ENCODE peak calls at places on chromosomes 12 and 14, in ten cellular contexts. R is mucosa of descending colon; X is Panc1; W is lung microvascular endothelial cell; B is fibroblast of mammary gland; H is EL; U is CD4-positive, alpha-beta T cell; F is T-helper 9 cell; M is NCI-H2081 treated with DMSO at 0.1 percent for 48 hours; I is NCI-H1694 treated with DMSO at 0.1 percent for 48 hours. L is an unnamed sample.

GRCh38 chr12:124524231-124524925 is 43.0 kb downstream of the NCOR2 start:
- DNase-seq in R (no peak), X (no peak), W (peak; percentile 56), B (peak; percentile 87), H (peak; percentile 79), U (no peak), F (no peak), M (no peak), I (no peak), L (no peak)

GRCh38 chr12:40566246-40566645 is 126.0 kb upstream of the CNTN1 start:
- DNase-seq in R (no peak), X (no peak), W (no peak), B (no peak), H (no peak), U (no peak), F (no peak), M (no peak), I (peak; percentile 3), L (no peak)

GRCh38 chr14:65170768-65171251 is 68.5 kb upstream of the MAX start:
- DNase-seq in R (peak; percentile 56), X (no peak), W (peak; percentile 94), B (peak; percentile 81), H (peak; percentile 66), U (peak; percentile 21), F (peak; percentile 12), M (no peak), I (peak; percentile 54), L (no peak)

GRCh38 chr12:57369202-57369601 is 61.6 kb downstream of the R3HDM2 start:
- DNase-seq in R (no peak), X (no peak), W (no peak), B (no peak), H (no peak), U (no peak), F (no peak), M (no peak), I (no peak), L (no peak)

GRCh38 chr14:68286667-68287066 is 467.1 kb downstream of the RAD51B start:
- DNase-seq in R (no peak), X (no peak), W (no peak), B (no peak), H (peak; percentile 51), U (no peak), F (no peak), M (no peak), I (no peak), L (no peak)

GRCh38 chr12:86249856-86250255 is 6.3 kb downstream of the MGAT4C start:
- DNase-seq in R (no peak), X (no peak), W (no peak), B (no peak), H (no peak), U (no peak), F (no peak), M (no peak), I (no peak), L (no peak)

GRCh38 chr14:56224691-56225681 is 106.8 kb downstream of the PELI2 start:
- DNase-seq in R (peak; percentile 79), X (no peak), W (no peak), B (no peak), H (no peak), U (no peak), F (no peak), M (no peak), I (no peak), L (peak; percentile 69)

GRCh38 chr14:94598816-94599655 is 13.2 kb upstream of the SERPINA3 start:
- DNase-seq in R (peak; percentile 85), X (no peak), W (peak; percentile 89), B (peak; percentile 99), H (peak; percentile 91), U (no peak), F (no peak), M (no peak), I (no peak), L (peak; percentile 71)

GRCh38 chr12:128353271-128353670 is 86.3 kb downstream of the TMEM132C start:
- DNase-seq in R (no peak), X (no peak), W (no peak), B (no peak), H (no peak), U (no peak), F (no peak), M (no peak), I (no peak), L (no peak)

GRCh38 chr12:122182887-122183587 is at the start of gene LRRC43:
- DNase-seq in R (peak; percentile 62), X (no peak), W (peak; percentile 46), B (no peak), H (peak; percentile 39), U (peak; percentile 25), F (no peak), M (no peak), I (peak; percentile 14), L (peak; percentile 56)

GRCh38 chr12:53974084-53975018 is at the start of gene HOTAIR:
- DNase-seq in R (no peak), X (no peak), W (no peak), B (no peak), H (peak; percentile 79), U (no peak), F (no peak), M (no peak), I (no peak), L (no peak)

GRCh38 chr12:14261096-14261495 is 104.4 kb upstream of the ATF7IP start:
- DNase-seq in R (no peak), X (no peak), W (no peak), B (no peak), H (no peak), U (no peak), F (no peak), M (no peak), I (no peak), L (no peak)

GRCh38 chr12:52715416-52715815 is 12.1 kb upstream of the KRT77 start:
- DNase-seq in R (no peak), X (no peak), W (no peak), B (no peak), H (no peak), U (no peak), F (no peak), M (no peak), I (no peak), L (peak; percentile 29)

GRCh38 chr14:33110737-33111443 is 172.2 kb downstream of the NPAS3 start:
- DNase-seq in R (no peak), X (no peak), W (no peak), B (no peak), H (no peak), U (no peak), F (no peak), M (no peak), I (no peak), L (no peak)

GRCh38 chr12:123813349-123813748 is 51.2 kb downstream of the DNAH10 start:
- DNase-seq in R (no peak), X (no peak), W (no peak), B (peak; percentile 81), H (peak; percentile 50), U (no peak), F (no peak), M (no peak), I (no peak), L (no peak)

GRCh38 chr14:22339277-22339676 is 249.7 kb downstream of the DAD1 start:
- DNase-seq in R (peak; percentile 56), X (no peak), W (peak; percentile 29), B (peak; percentile 87), H (no peak), U (no peak), F (no peak), M (no peak), I (no peak), L (peak; percentile 46)

GRCh38 chr12:99915251-99916082 is 69.3 kb downstream of the ANKS1B start:
- DNase-seq in R (no peak), X (no peak), W (no peak), B (peak; percentile 80), H (peak; percentile 83), U (no peak), F (no peak), M (no peak), I (no peak), L (no peak)

GRCh38 chr12:130322263-130322662 is 15.4 kb upstream of the PIWIL1 start:
- DNase-seq in R (no peak), X (no peak), W (no peak), B (no peak), H (no peak), U (no peak), F (no peak), M (no peak), I (no peak), L (no peak)

GRCh38 chr12:109247831-109248654 is 61.0 kb downstream of the FOXN4 start:
- DNase-seq in R (no peak), X (no peak), W (no peak), B (no peak), H (no peak), U (no peak), F (no peak), M (no peak), I (no peak), L (peak; percentile 79)